ENCODE peak calls at places on chromosomes 11 and 22, in four cellular contexts. Y is ovary, H is GM03348, X is fibroblast of mammary gland. Z is an unnamed sample.

GRCh38 chr22:29217827-29218757 is 12.4 kb downstream of the EMID1 start:
- DNase-seq in Y (peak; percentile 11), H (no peak), X (no peak), Z (no peak)

GRCh38 chr11:114260483-114260882 is 35.7 kb upstream of the NNMT start:
- DNase-seq in Y (no peak), H (no peak), X (no peak), Z (no peak)

GRCh38 chr11:61052182-61052972 is 49.9 kb upstream of the CD5 start:
- DNase-seq in X (no peak), H (no peak), Y (no peak), Z (no peak)

GRCh38 chr22:22371031-22371541 is 126.5 kb downstream of the VPREB1 start:
- DNase-seq in Y (peak; percentile 28), X (peak; percentile 1), H (no peak), Z (no peak)

GRCh38 chr11:15968461-15969130 is 387.8 kb downstream of the SOX6 start:
- DNase-seq in X (no peak), Y (no peak), H (no peak), Z (no peak)

GRCh38 chr11:120622189-120622912 is 110.8 kb downstream of the GRIK4 start:
- DNase-seq in Y (no peak), X (peak; percentile 14), H (no peak), Z (no peak)

GRCh38 chr11:71269603-71270511 is 17.5 kb upstream of the SHANK2 start:
- DNase-seq in Y (no peak), H (peak; percentile 47), X (no peak), Z (no peak)

GRCh38 chr11:22666700-22667439 is 459 bp downstream of the GAS2 start:
- DNase-seq in Y (peak; percentile 26), H (peak; percentile 23), X (peak; percentile 3), Z (no peak)

GRCh38 chr22:39428597-39429071 is 28.2 kb upstream of the MGAT3 start:
- DNase-seq in Y (no peak), H (no peak), X (no peak), Z (no peak)

GRCh38 chr22:45731041-45731797 is 59.6 kb downstream of the ATXN10 start:
- DNase-seq in H (peak; percentile 44), X (no peak), Y (no peak), Z (no peak)